ENCODE peak calls at places on chromosomes 2 and 18, in nine cellular contexts. E is stomach, R is psoas muscle, S is uterus, B is A673, V is tibial nerve, K is Peyer's patch, P is RWPE2, U is mesenchymal stem cell. N is an unnamed sample.

GRCh38 chr18:61400714-61401113 is 67.5 kb downstream of the CDH20 start:
- DNase-seq in U (peak), P (no peak), R (no peak), K (no peak), V (no peak), S (no peak), B (no peak), E (no peak), N (no peak)

GRCh38 chr18:25457196-25457595 is 105.2 kb upstream of the ZNF521 start:
- DNase-seq in K (no peak), B (no peak), P (no peak), R (no peak), S (no peak), U (no peak), E (no peak), V (no peak), N (no peak)

GRCh38 chr18:13303761-13304364 is 85.3 kb downstream of the LDLRAD4 start:
- DNase-seq in E (no peak), S (no peak), K (no peak), V (no peak), R (no peak), U (no peak), P (no peak), B (no peak), N (no peak)

GRCh38 chr2:88099798-88100488 is 27.9 kb downstream of the FABP1 start:
- DNase-seq in P (no peak), V (no peak), U (peak), S (no peak), R (peak), E (no peak), K (no peak), B (peak), N (peak)

GRCh38 chr2:230661072-230661957 is 51.3 kb upstream of the CAB39 start:
- DNase-seq in K (no peak), R (no peak), U (no peak), P (no peak), V (no peak), B (no peak), E (no peak), S (no peak), N (no peak)

GRCh38 chr2:9139491-9140443 is 66.8 kb upstream of the ASAP2 start:
- DNase-seq in R (peak), E (peak), P (no peak), S (peak), U (peak), B (peak), K (peak), V (peak), N (peak)

GRCh38 chr18:47100214-47100831 is 50.0 kb downstream of the HDHD2 start:
- DNase-seq in K (peak), V (peak), P (no peak), E (peak), U (peak), R (no peak), S (peak), B (peak), N (no peak)

GRCh38 chr2:147425437-147426038 is 419.3 kb upstream of the ACVR2A start:
- DNase-seq in K (no peak), B (no peak), E (no peak), R (no peak), S (no peak), U (no peak), V (peak), P (no peak), N (no peak)

GRCh38 chr2:26652361-26653041 is 11.3 kb upstream of the CIB4 start:
- DNase-seq in V (peak), S (peak), E (no peak), K (no peak), B (peak), P (no peak), R (peak), U (peak), N (no peak)

GRCh38 chr2:241854342-241855244 is 4.1 kb downstream of the PDCD1 start:
- DNase-seq in R (no peak), S (peak), P (no peak), U (no peak), E (no peak), K (no peak), V (no peak), B (no peak), N (no peak)

GRCh38 chr2:157866666-157867642 is 9.2 kb downstream of the ACVR1 start:
- DNase-seq in K (no peak), U (no peak), P (no peak), V (no peak), R (no peak), E (no peak), B (no peak), S (no peak), N (no peak)

GRCh38 chr2:173752152-173752551 is 213.0 kb downstream of the SP3 start:
- DNase-seq in P (no peak), V (no peak), B (peak), U (no peak), K (no peak), E (no peak), S (no peak), R (no peak), N (no peak)

GRCh38 chr2:189500456-189501160 is 59.3 kb downstream of the WDR75 start:
- DNase-seq in R (no peak), B (no peak), U (no peak), P (no peak), E (no peak), S (no peak), V (no peak), K (no peak), N (no peak)

GRCh38 chr2:71100195-71100964 is 29.6 kb downstream of the MCEE start:
- DNase-seq in V (peak), E (peak), R (peak), B (peak), K (peak), P (no peak), U (peak), S (no peak), N (peak)

GRCh38 chr2:65026640-65027464 is 29.4 kb upstream of the CEP68 start:
- DNase-seq in P (no peak), R (no peak), K (no peak), S (no peak), U (no peak), E (no peak), V (no peak), B (no peak), N (no peak)

GRCh38 chr2:15278296-15278695 is 282.8 kb downstream of the NBAS start:
- DNase-seq in P (no peak), S (no peak), R (no peak), K (no peak), U (no peak), V (no peak), B (no peak), E (no peak), N (no peak)

GRCh38 chr2:13121096-13121495 is 404.4 kb downstream of the TRIB2 start:
- DNase-seq in S (no peak), B (no peak), V (no peak), R (no peak), P (no peak), E (no peak), U (no peak), K (no peak), N (no peak)

GRCh38 chr18:24136967-24137373 is 1.9 kb upstream of the CABYR start:
- DNase-seq in R (no peak), S (no peak), V (no peak), U (peak), P (no peak), K (no peak), B (no peak), E (no peak), N (no peak)

GRCh38 chr2:226131299-226131784 is 668.3 kb downstream of the IRS1 start:
- DNase-seq in K (no peak), S (no peak), P (no peak), R (peak), V (no peak), B (no peak), U (no peak), E (peak), N (peak)

GRCh38 chr2:226136739-226137138 is 662.9 kb downstream of the IRS1 start:
- DNase-seq in U (no peak), E (no peak), S (no peak), K (no peak), B (no peak), R (peak), P (no peak), V (no peak), N (no peak)

GRCh38 chr2:226130192-226130591 is 669.4 kb downstream of the IRS1 start:
- DNase-seq in B (peak), S (no peak), K (no peak), R (no peak), P (no peak), V (no peak), E (no peak), U (no peak), N (no peak)

GRCh38 chr2:226135861-226136548 is 663.6 kb downstream of the IRS1 start:
- DNase-seq in P (no peak), K (no peak), U (no peak), V (no peak), E (no peak), R (no peak), S (no peak), B (no peak), N (no peak)

GRCh38 chr2:226132632-226133215 is 666.9 kb downstream of the IRS1 start:
- DNase-seq in B (no peak), S (no peak), U (no peak), V (no peak), K (no peak), R (no peak), E (no peak), P (no peak), N (no peak)
- H3K27ac ChIP-seq in B (no peak), S (no peak), U (no peak), V (no peak), K (no peak), R (peak), E (no peak), P (no peak), N (no peak)

GRCh38 chr2:94872676-94873361 is 1.6 kb downstream of the TEKT4 start:
- DNase-seq in P (no peak), B (no peak), U (no peak), E (no peak), R (no peak), K (no peak), V (no peak), S (no peak), N (no peak)

GRCh38 chr2:94869552-94870391 is 1.5 kb upstream of the TEKT4 start:
- DNase-seq in U (no peak), V (no peak), S (no peak), E (no peak), B (no peak), K (no peak), R (no peak), P (no peak), N (no peak)

GRCh38 chr2:94872088-94872618 is 923 bp downstream of the TEKT4 start:
- DNase-seq in K (no peak), V (no peak), E (no peak), R (no peak), U (no peak), B (no peak), P (peak), S (no peak), N (no peak)

GRCh38 chr2:94870392-94871225 is 621 bp upstream of the TEKT4 start:
- DNase-seq in S (no peak), U (no peak), B (peak), R (no peak), V (no peak), E (no peak), K (peak), P (no peak), N (no peak)

DNA sequence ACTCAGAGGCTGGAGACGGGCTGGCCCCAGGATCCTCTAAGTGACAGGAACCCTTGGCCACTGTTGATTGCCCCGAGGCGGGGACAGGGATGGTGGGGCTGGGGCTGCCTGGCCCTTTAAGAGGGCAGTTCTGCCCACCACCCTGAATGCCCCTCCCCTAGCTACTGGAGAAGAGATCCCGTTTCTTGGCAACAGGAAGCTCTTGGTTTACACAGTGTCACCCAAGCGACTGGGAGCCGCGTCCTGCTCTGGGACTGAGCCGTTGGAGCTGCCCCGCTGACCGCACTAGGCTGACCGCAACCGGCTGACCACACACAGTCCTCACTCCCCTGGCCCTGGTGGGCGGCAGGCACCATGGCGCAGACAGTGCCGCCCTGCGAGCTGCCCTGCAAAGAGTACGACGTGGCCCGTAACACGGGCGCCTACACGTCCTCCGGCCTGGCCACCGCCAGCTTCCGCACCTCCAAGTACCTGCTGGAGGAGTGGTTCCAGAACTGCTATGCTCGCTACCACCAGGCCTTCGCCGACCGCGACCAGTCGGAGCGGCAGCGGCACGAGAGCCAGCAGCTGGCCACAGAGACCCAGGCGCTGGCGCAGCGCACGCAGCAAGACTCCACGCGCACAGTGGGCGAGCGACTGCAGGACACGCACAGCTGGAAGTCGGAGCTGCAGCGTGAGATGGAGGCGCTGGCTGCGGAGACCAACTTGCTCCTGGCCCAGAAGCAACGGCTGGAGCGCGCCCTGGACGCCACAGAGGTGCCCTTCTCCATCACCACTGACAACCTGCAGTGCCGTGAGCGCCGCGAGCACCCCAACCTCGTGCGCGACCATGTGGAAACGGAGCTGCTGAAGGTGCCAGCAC is at the start of gene TEKT4:
- DNase-seq in E (no peak), P (no peak), U (no peak), V (no peak), B (no peak), S (no peak), K (peak), R (no peak), N (no peak)
- H3K4me3 ChIP-seq in E (no peak), P (no peak), U (no peak), V (no peak), B (no peak), S (no peak), K (no peak), R (peak), N (no peak)

DNA sequence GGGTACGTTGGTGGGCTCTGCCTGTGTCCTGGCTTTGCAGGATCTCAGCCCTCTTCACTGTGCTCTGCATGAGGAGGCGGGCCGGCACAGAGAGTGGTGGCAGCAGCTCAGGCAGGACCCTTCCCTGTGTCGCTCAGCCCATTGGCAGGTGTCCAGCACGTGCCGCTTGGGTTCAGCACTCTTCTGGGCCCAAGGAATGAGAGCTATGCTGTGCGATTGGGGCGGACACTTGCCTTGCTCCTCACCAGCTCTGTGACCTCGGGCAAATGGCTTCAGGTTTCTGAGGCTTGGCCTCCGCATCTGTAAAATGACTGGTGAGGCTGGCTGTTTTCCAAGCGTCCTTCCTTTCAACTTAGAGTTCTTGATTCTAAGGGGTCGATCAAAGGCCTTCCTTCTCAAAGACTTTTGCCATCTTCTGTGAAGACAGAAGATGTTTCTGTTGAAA is 35.5 kb downstream of the GLI2 start:
- DNase-seq in U (no peak), K (peak), V (no peak), B (no peak), S (peak), R (no peak), E (no peak), P (peak), N (no peak)
- H3K27ac ChIP-seq in U (peak), K (no peak), V (no peak), B (no peak), S (peak), R (peak), E (no peak), P (no peak), N (no peak)

DNA sequence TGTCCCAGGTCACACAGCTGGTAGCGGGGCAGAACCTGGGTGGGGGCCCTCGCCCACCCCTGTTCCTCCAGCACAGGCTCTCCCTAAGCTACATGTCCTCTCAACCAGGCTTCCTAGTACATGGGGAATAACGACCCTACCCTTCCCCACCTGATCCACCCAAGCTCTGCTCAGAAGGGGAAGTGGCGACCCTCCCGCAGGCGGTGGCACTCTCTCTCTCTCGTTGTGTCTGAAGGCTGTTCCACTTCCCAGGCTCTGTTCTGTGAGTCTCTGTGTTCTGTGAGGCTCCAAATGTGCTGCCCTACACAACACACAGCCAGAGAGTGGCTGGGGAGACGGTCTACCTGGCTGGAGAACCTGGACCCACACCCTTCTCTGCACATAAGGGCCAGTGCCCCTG is 135.8 kb downstream of the COPS8 start:
- DNase-seq in K (no peak), S (no peak), E (no peak), U (no peak), P (no peak), B (no peak), V (no peak), R (no peak), N (no peak)
- H3K4me3 ChIP-seq in K (no peak), S (no peak), E (no peak), U (no peak), P (no peak), B (no peak), V (no peak), R (no peak), N (no peak)

DNA sequence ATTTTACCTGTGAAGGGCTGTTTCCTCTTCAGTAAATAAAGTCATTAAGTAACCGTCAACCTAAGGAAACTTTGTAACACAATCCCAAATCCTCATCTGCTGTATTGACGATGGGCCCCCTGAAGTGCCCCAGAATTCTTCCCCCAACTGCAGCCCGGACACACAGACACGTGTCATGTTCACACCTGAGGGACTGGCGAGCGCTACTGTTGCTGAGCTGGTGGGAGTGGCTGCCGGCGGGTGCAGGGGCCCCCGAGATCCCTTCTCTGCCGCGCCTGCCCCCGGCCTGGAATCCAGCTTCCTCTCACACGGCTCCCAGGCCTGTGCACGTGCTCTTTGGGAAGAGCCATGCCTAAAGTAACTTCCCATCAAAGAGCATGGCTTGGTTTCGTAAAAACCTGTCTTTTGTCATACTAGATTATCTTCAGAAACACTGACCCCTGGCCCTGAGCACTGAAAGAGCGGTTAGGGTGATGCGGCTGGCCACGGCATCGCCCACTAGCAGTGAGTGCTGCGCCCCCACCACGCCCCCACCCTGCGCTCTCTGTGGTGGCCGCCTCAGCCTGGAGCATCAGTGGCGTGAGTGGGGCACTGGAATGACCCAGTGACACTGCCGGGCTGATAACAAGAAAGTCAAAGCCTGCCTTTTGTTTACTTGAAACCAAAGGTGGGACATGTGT is 56.0 kb downstream of the ADI1 start:
- DNase-seq in K (no peak), B (no peak), S (peak), P (peak), R (peak), U (no peak), E (no peak), V (no peak), N (no peak)
- H3K27ac ChIP-seq in K (no peak), B (no peak), S (no peak), P (no peak), R (no peak), U (no peak), E (no peak), V (no peak), N (no peak)

GRCh38 chr18:32441536-32441935 is 29.1 kb downstream of the GAREM1 start:
- DNase-seq in R (no peak), B (no peak), E (no peak), U (no peak), K (no peak), S (no peak), V (no peak), P (no peak), N (no peak)
- H3K4me3 ChIP-seq in R (peak), B (no peak), E (no peak), U (peak), K (no peak), S (no peak), V (peak), P (no peak), N (no peak)

GRCh38 chr2:85011098-85011497 is 40.1 kb downstream of the KCMF1 start:
- DNase-seq in S (no peak), V (no peak), P (no peak), U (no peak), K (no peak), B (no peak), R (no peak), E (no peak), N (no peak)

GRCh38 chr2:85012431-85012830 is 41.5 kb downstream of the KCMF1 start:
- DNase-seq in B (no peak), E (no peak), R (no peak), K (no peak), S (no peak), V (no peak), P (no peak), U (no peak), N (no peak)

GRCh38 chr2:85011747-85012146 is 40.8 kb downstream of the KCMF1 start:
- DNase-seq in E (no peak), P (no peak), V (no peak), R (no peak), S (no peak), K (no peak), U (no peak), B (peak), N (no peak)

GRCh38 chr2:85009019-85009618 is 38.2 kb downstream of the KCMF1 start:
- DNase-seq in U (no peak), V (no peak), B (no peak), S (no peak), R (no peak), K (no peak), P (no peak), E (no peak), N (no peak)

GRCh38 chr2:85008252-85008651 is 37.3 kb downstream of the KCMF1 start:
- DNase-seq in R (no peak), S (no peak), B (no peak), E (no peak), V (no peak), K (no peak), P (no peak), U (no peak), N (no peak)
- H3K27ac ChIP-seq in R (no peak), S (no peak), B (no peak), E (no peak), V (no peak), K (no peak), P (peak), U (no peak), N (no peak)

GRCh38 chr2:148599112-148599991 is 45.2 kb upstream of the EPC2 start:
- DNase-seq in E (no peak), R (no peak), P (no peak), B (peak), K (no peak), U (no peak), V (no peak), S (no peak), N (no peak)
- H3K4me3 ChIP-seq in E (no peak), R (no peak), P (no peak), B (no peak), K (no peak), U (no peak), V (no peak), S (no peak), N (no peak)

N was measured in gastrocnemius medialis.